ENCODE peak calls at places on chromosome 2, in ten cellular contexts. I, V, W, H, D, J, R, S, K and E are unnamed samples.

GRCh38 chr2:234102112-234102511 is 51.6 kb downstream of the SPP2 start:
- DNase-seq in I (no peak), V (no peak), W (no peak), H (no peak), D (no peak), J (no peak), R (no peak), S (no peak), K (no peak), E (no peak)

GRCh38 chr2:150981826-150982225 is 279.8 kb downstream of the RBM43 start:
- DNase-seq in I (no peak), V (no peak), W (no peak), H (no peak), D (no peak), J (no peak), R (peak; percentile 70), S (no peak), K (no peak), E (no peak)

GRCh38 chr2:198880986-198881385 is 576.8 kb downstream of the SATB2 start:
- DNase-seq in I (no peak), V (no peak), W (no peak), H (no peak), D (no peak), J (no peak), R (peak; percentile 12), S (no peak), K (no peak), E (no peak)

GRCh38 chr2:145194671-145195070 is 674.8 kb upstream of the ZEB2 start:
- DNase-seq in I (no peak), V (no peak), W (no peak), H (no peak), D (no peak), J (no peak), R (no peak), S (no peak), K (no peak), E (peak; percentile 48)

GRCh38 chr2:232336956-232337700 is 41.4 kb upstream of the ALPP start:
- DNase-seq in I (no peak), V (no peak), W (no peak), H (no peak), D (no peak), J (no peak), R (no peak), S (no peak), K (no peak), E (no peak)

GRCh38 chr2:222485367-222486211 is 61.2 kb downstream of the SGPP2 start:
- DNase-seq in I (no peak), V (no peak), W (no peak), H (no peak), D (no peak), J (no peak), R (no peak), S (peak; percentile 73), K (no peak), E (no peak)

GRCh38 chr2:27977623-27978312 is 87.2 kb downstream of the BABAM2 start:
- DNase-seq in I (no peak), V (no peak), W (peak; percentile 3), H (no peak), D (peak; percentile 72), J (no peak), R (peak; percentile 96), S (no peak), K (peak; percentile 67), E (no peak)

GRCh38 chr2:219071189-219071816 is 10.6 kb upstream of the IHH start:
- DNase-seq in I (no peak), V (no peak), W (no peak), H (no peak), D (no peak), J (no peak), R (peak; percentile 43), S (no peak), K (no peak), E (no peak)

GRCh38 chr2:17800219-17800618 is 16.0 kb upstream of the MSGN1 start:
- DNase-seq in I (no peak), V (no peak), W (no peak), H (no peak), D (no peak), J (no peak), R (peak; percentile 18), S (no peak), K (no peak), E (no peak)

GRCh38 chr2:137383391-137383790 is 580.9 kb upstream of the HNMT start:
- DNase-seq in I (no peak), V (no peak), W (no peak), H (no peak), D (no peak), J (no peak), R (no peak), S (no peak), K (no peak), E (peak; percentile 40)

GRCh38 chr2:172283476-172283875 is 143.9 kb upstream of the ITGA6 start:
- DNase-seq in I (no peak), V (no peak), W (no peak), H (no peak), D (no peak), J (no peak), R (peak; percentile 52), S (no peak), K (peak; percentile 12), E (no peak)

GRCh38 chr2:2657121-2657962 is 326.3 kb upstream of the MYT1L start:
- DNase-seq in I (no peak), V (no peak), W (no peak), H (no peak), D (no peak), J (no peak), R (no peak), S (no peak), K (no peak), E (no peak)

GRCh38 chr2:18545384-18545783 is 15.1 kb downstream of the RDH14 start:
- DNase-seq in I (no peak), V (no peak), W (no peak), H (no peak), D (peak; percentile 2), J (no peak), R (peak; percentile 86), S (no peak), K (no peak), E (no peak)

GRCh38 chr2:179355881-179356280 is 91.2 kb upstream of the SESTD1 start:
- DNase-seq in I (no peak), V (no peak), W (no peak), H (no peak), D (no peak), J (no peak), R (peak; percentile 22), S (no peak), K (no peak), E (no peak)

GRCh38 chr2:52880872-52881271 is 886.7 kb upstream of the CHAC2 start:
- DNase-seq in I (no peak), V (no peak), W (no peak), H (no peak), D (no peak), J (no peak), R (peak; percentile 14), S (no peak), K (no peak), E (no peak)

GRCh38 chr2:207423886-207424285 is 105.9 kb upstream of the CREB1 start:
- DNase-seq in I (no peak), V (peak; percentile 31), W (no peak), H (no peak), D (peak; percentile 77), J (no peak), R (peak; percentile 98), S (no peak), K (peak; percentile 65), E (no peak)